ENCODE peak calls at places on chromosomes 7 and 10, in six cellular contexts. One of them, this sample, is unnamed.

GRCh38 chr10:104336829-104337526 is 1.3 kb downstream of the ITPRIP start:
- DNase-seq in sigmoid colon: peak; percentile 60
- DNase-seq in GM12892: no peak
- DNase-seq in GM12878: no peak
- DNase-seq in spleen: peak; percentile 29
- DNase-seq in transverse colon: no peak
- DNase-seq in this sample: no peak

GRCh38 chr10:76337641-76338040 is 906.2 kb downstream of the LRMDA start:
- DNase-seq in sigmoid colon: no peak
- DNase-seq in GM12892: no peak
- DNase-seq in GM12878: peak; percentile 3
- DNase-seq in spleen: no peak
- DNase-seq in transverse colon: no peak
- DNase-seq in this sample: no peak

GRCh38 chr10:86899670-86900276 is 57.6 kb downstream of the MMRN2 start:
- DNase-seq in sigmoid colon: peak; percentile 86
- DNase-seq in GM12892: no peak
- DNase-seq in GM12878: no peak
- DNase-seq in spleen: no peak
- DNase-seq in transverse colon: peak; percentile 71
- DNase-seq in this sample: no peak

GRCh38 chr10:79449181-79450146 is 4.0 kb upstream of the ZCCHC24 start:
- DNase-seq in sigmoid colon: peak; percentile 29
- DNase-seq in GM12892: no peak
- DNase-seq in GM12878: no peak
- DNase-seq in spleen: peak; percentile 25
- DNase-seq in transverse colon: no peak
- DNase-seq in this sample: no peak

GRCh38 chr7:67525588-67525987 is 529.0 kb downstream of the TYW1 start:
- DNase-seq in sigmoid colon: no peak
- DNase-seq in GM12892: no peak
- DNase-seq in GM12878: no peak
- DNase-seq in spleen: no peak
- DNase-seq in transverse colon: no peak
- DNase-seq in this sample: no peak

GRCh38 chr7:150335101-150335773 is 6.2 kb downstream of the RARRES2 start:
- DNase-seq in sigmoid colon: no peak
- DNase-seq in GM12892: no peak
- DNase-seq in GM12878: no peak
- DNase-seq in spleen: no peak
- DNase-seq in transverse colon: no peak
- DNase-seq in this sample: no peak

GRCh38 chr10:30384791-30385201 is 35.7 kb upstream of the MTPAP start:
- DNase-seq in sigmoid colon: no peak
- DNase-seq in GM12892: no peak
- DNase-seq in GM12878: no peak
- DNase-seq in spleen: no peak
- DNase-seq in transverse colon: no peak
- DNase-seq in this sample: no peak

GRCh38 chr10:28367865-28368541 is 65.1 kb upstream of the MPP7 start:
- DNase-seq in sigmoid colon: no peak
- DNase-seq in GM12892: peak; percentile 16
- DNase-seq in GM12878: peak; percentile 68
- DNase-seq in spleen: peak; percentile 86
- DNase-seq in transverse colon: peak; percentile 31
- DNase-seq in this sample: no peak

GRCh38 chr10:130244031-130244927 is 108.1 kb downstream of the GLRX3 start:
- DNase-seq in sigmoid colon: no peak
- DNase-seq in GM12892: no peak
- DNase-seq in GM12878: no peak
- DNase-seq in spleen: no peak
- DNase-seq in transverse colon: no peak
- DNase-seq in this sample: no peak

GRCh38 chr10:131822013-131822693 is 78.7 kb upstream of the PPP2R2D start:
- DNase-seq in sigmoid colon: peak; percentile 39
- DNase-seq in GM12892: no peak
- DNase-seq in GM12878: no peak
- DNase-seq in spleen: peak; percentile 50
- DNase-seq in transverse colon: no peak
- DNase-seq in this sample: no peak

GRCh38 chr7:129421717-129422250 is 12.4 kb upstream of the STRIP2 start:
- DNase-seq in sigmoid colon: no peak
- DNase-seq in GM12892: no peak
- DNase-seq in GM12878: no peak
- DNase-seq in spleen: no peak
- DNase-seq in transverse colon: no peak
- DNase-seq in this sample: no peak

GRCh38 chr7:34031156-34031555 is 125.8 kb downstream of the BMPER start:
- DNase-seq in sigmoid colon: no peak
- DNase-seq in GM12892: no peak
- DNase-seq in GM12878: no peak
- DNase-seq in spleen: no peak
- DNase-seq in transverse colon: no peak
- DNase-seq in this sample: no peak

GRCh38 chr7:45159296-45159695 is 1.7 kb downstream of the RAMP3 start:
- DNase-seq in sigmoid colon: peak; percentile 37
- DNase-seq in GM12892: no peak
- DNase-seq in GM12878: no peak
- DNase-seq in spleen: peak; percentile 31
- DNase-seq in transverse colon: no peak
- DNase-seq in this sample: peak; percentile 29

GRCh38 chr7:147765301-147765700 is 825.3 kb upstream of the C7orf33 start:
- DNase-seq in sigmoid colon: no peak
- DNase-seq in GM12892: no peak
- DNase-seq in GM12878: no peak
- DNase-seq in spleen: no peak
- DNase-seq in transverse colon: no peak
- DNase-seq in this sample: no peak

GRCh38 chr7:12138421-12138820 is 72.7 kb upstream of the TMEM106B start:
- DNase-seq in sigmoid colon: no peak
- DNase-seq in GM12892: no peak
- DNase-seq in GM12878: no peak
- DNase-seq in spleen: no peak
- DNase-seq in transverse colon: no peak
- DNase-seq in this sample: no peak

GRCh38 chr10:78290131-78290750 is 256.6 kb downstream of the RPS24 start:
- DNase-seq in sigmoid colon: no peak
- DNase-seq in GM12892: no peak
- DNase-seq in GM12878: no peak
- DNase-seq in spleen: peak; percentile 49
- DNase-seq in transverse colon: no peak
- DNase-seq in this sample: no peak

GRCh38 chr10:14056545-14057332 is 274.0 kb downstream of the FRMD4A start:
- DNase-seq in sigmoid colon: no peak
- DNase-seq in GM12892: no peak
- DNase-seq in GM12878: no peak
- DNase-seq in spleen: no peak
- DNase-seq in transverse colon: no peak
- DNase-seq in this sample: no peak

GRCh38 chr7:42340462-42340861 is 103.5 kb upstream of the GLI3 start:
- DNase-seq in sigmoid colon: no peak
- DNase-seq in GM12892: no peak
- DNase-seq in GM12878: no peak
- DNase-seq in spleen: no peak
- DNase-seq in transverse colon: no peak
- DNase-seq in this sample: no peak

GRCh38 chr7:24756545-24756988 is 697 bp downstream of the GSDME start:
- DNase-seq in sigmoid colon: no peak
- DNase-seq in GM12892: no peak
- DNase-seq in GM12878: no peak
- DNase-seq in spleen: no peak
- DNase-seq in transverse colon: no peak
- DNase-seq in this sample: no peak

GRCh38 chr7:30029696-30030095 is 1.5 kb downstream of the PLEKHA8 start:
- DNase-seq in sigmoid colon: no peak
- DNase-seq in GM12892: no peak
- DNase-seq in GM12878: no peak
- DNase-seq in spleen: no peak
- DNase-seq in transverse colon: no peak
- DNase-seq in this sample: no peak

GRCh38 chr10:23157691-23158369 is 34.3 kb upstream of the PTF1A start:
- DNase-seq in sigmoid colon: no peak
- DNase-seq in GM12892: no peak
- DNase-seq in GM12878: no peak
- DNase-seq in spleen: no peak
- DNase-seq in transverse colon: no peak
- DNase-seq in this sample: no peak

GRCh38 chr10:100009283-100009792 is 409 bp downstream of the DNMBP start:
- DNase-seq in sigmoid colon: peak; percentile 80
- DNase-seq in GM12892: no peak
- DNase-seq in GM12878: no peak
- DNase-seq in spleen: peak; percentile 95
- DNase-seq in transverse colon: peak; percentile 70
- DNase-seq in this sample: no peak

GRCh38 chr10:32905466-32905865 is 52.6 kb downstream of the ITGB1 start:
- DNase-seq in sigmoid colon: no peak
- DNase-seq in GM12892: no peak
- DNase-seq in GM12878: no peak
- DNase-seq in spleen: no peak
- DNase-seq in transverse colon: no peak
- DNase-seq in this sample: no peak

GRCh38 chr10:106655165-106655564 is 509.3 kb downstream of the SORCS1 start:
- DNase-seq in sigmoid colon: no peak
- DNase-seq in GM12892: no peak
- DNase-seq in GM12878: no peak
- DNase-seq in spleen: no peak
- DNase-seq in transverse colon: no peak
- DNase-seq in this sample: no peak

GRCh38 chr7:74349621-74350020 is 60.4 kb downstream of the CLIP2 start:
- DNase-seq in sigmoid colon: no peak
- DNase-seq in GM12892: no peak
- DNase-seq in GM12878: no peak
- DNase-seq in spleen: no peak
- DNase-seq in transverse colon: no peak
- DNase-seq in this sample: no peak

GRCh38 chr10:3775671-3776551 is 9.1 kb downstream of the KLF6 start:
- DNase-seq in sigmoid colon: peak; percentile 67
- DNase-seq in GM12892: no peak
- DNase-seq in GM12878: no peak
- DNase-seq in spleen: peak; percentile 82
- DNase-seq in transverse colon: peak; percentile 34
- DNase-seq in this sample: no peak

GRCh38 chr10:4883079-4883739 is 57.2 kb downstream of the AKR1E2 start:
- DNase-seq in sigmoid colon: no peak
- DNase-seq in GM12892: no peak
- DNase-seq in GM12878: no peak
- DNase-seq in spleen: no peak
- DNase-seq in transverse colon: no peak
- DNase-seq in this sample: no peak

GRCh38 chr10:87674963-87675362 is 15.3 kb downstream of the PAPSS2 start:
- DNase-seq in sigmoid colon: no peak
- DNase-seq in GM12892: no peak
- DNase-seq in GM12878: no peak
- DNase-seq in spleen: no peak
- DNase-seq in transverse colon: no peak
- DNase-seq in this sample: no peak

GRCh38 chr10:16381083-16381482 is 55.7 kb upstream of the PTER start:
- DNase-seq in sigmoid colon: no peak
- DNase-seq in GM12892: no peak
- DNase-seq in GM12878: peak; percentile 17
- DNase-seq in spleen: no peak
- DNase-seq in transverse colon: no peak
- DNase-seq in this sample: no peak

GRCh38 chr10:113000876-113001598 is 51.0 kb downstream of the TCF7L2 start:
- DNase-seq in sigmoid colon: no peak
- DNase-seq in GM12892: no peak
- DNase-seq in GM12878: no peak
- DNase-seq in spleen: no peak
- DNase-seq in transverse colon: peak; percentile 39
- DNase-seq in this sample: no peak

GRCh38 chr7:50146692-50147091 is 53.6 kb upstream of the ZPBP start:
- DNase-seq in sigmoid colon: no peak
- DNase-seq in GM12892: no peak
- DNase-seq in GM12878: no peak
- DNase-seq in spleen: no peak
- DNase-seq in transverse colon: no peak
- DNase-seq in this sample: no peak

GRCh38 chr10:12129222-12130111 is at the start of gene SEC61A2:
- DNase-seq in sigmoid colon: peak; percentile 97
- DNase-seq in GM12892: peak; percentile 98
- DNase-seq in GM12878: peak; percentile 53
- DNase-seq in spleen: peak; percentile 100
- DNase-seq in transverse colon: peak; percentile 98
- DNase-seq in this sample: peak; percentile 97
- TF ChIP-seq POLR2AphosphoS5 in sigmoid colon: peak; percentile 85
- TF ChIP-seq POLR2AphosphoS5 in GM12892: peak; percentile 65
- TF ChIP-seq POLR2AphosphoS5 in GM12878: peak; percentile 72
- TF ChIP-seq POLR2AphosphoS5 in spleen: peak; percentile 94
- TF ChIP-seq POLR2AphosphoS5 in transverse colon: peak; percentile 89
- TF ChIP-seq POLR2AphosphoS5 in this sample: no peak

GRCh38 chr7:99535667-99536066 is 16.2 kb downstream of the FAM200A start:
- DNase-seq in sigmoid colon: no peak
- DNase-seq in GM12892: no peak
- DNase-seq in GM12878: no peak
- DNase-seq in spleen: no peak
- DNase-seq in transverse colon: no peak
- DNase-seq in this sample: no peak
- TF ChIP-seq POLR2AphosphoS5 in sigmoid colon: no peak
- TF ChIP-seq POLR2AphosphoS5 in GM12892: no peak
- TF ChIP-seq POLR2AphosphoS5 in GM12878: no peak
- TF ChIP-seq POLR2AphosphoS5 in spleen: no peak
- TF ChIP-seq POLR2AphosphoS5 in transverse colon: no peak
- TF ChIP-seq POLR2AphosphoS5 in this sample: no peak

GRCh38 chr7:19670806-19671205 is 38.0 kb downstream of the POLR1F start:
- DNase-seq in sigmoid colon: no peak
- DNase-seq in GM12892: no peak
- DNase-seq in GM12878: no peak
- DNase-seq in spleen: no peak
- DNase-seq in transverse colon: no peak
- DNase-seq in this sample: no peak

GRCh38 chr7:19681596-19681995 is 27.2 kb downstream of the POLR1F start:
- DNase-seq in sigmoid colon: no peak
- DNase-seq in GM12892: no peak
- DNase-seq in GM12878: no peak
- DNase-seq in spleen: no peak
- DNase-seq in transverse colon: no peak
- DNase-seq in this sample: no peak

GRCh38 chr7:19677201-19677600 is 31.6 kb downstream of the POLR1F start:
- DNase-seq in sigmoid colon: no peak
- DNase-seq in GM12892: no peak
- DNase-seq in GM12878: no peak
- DNase-seq in spleen: no peak
- DNase-seq in transverse colon: no peak
- DNase-seq in this sample: no peak

GRCh38 chr7:19674266-19674960 is 34.4 kb downstream of the POLR1F start:
- DNase-seq in sigmoid colon: no peak
- DNase-seq in GM12892: no peak
- DNase-seq in GM12878: no peak
- DNase-seq in spleen: no peak
- DNase-seq in transverse colon: no peak
- DNase-seq in this sample: no peak

GRCh38 chr7:19675816-19676215 is 33.0 kb downstream of the POLR1F start:
- DNase-seq in sigmoid colon: no peak
- DNase-seq in GM12892: no peak
- DNase-seq in GM12878: no peak
- DNase-seq in spleen: no peak
- DNase-seq in transverse colon: no peak
- DNase-seq in this sample: no peak
- TF ChIP-seq POLR2AphosphoS5 in sigmoid colon: no peak
- TF ChIP-seq POLR2AphosphoS5 in GM12892: no peak
- TF ChIP-seq POLR2AphosphoS5 in GM12878: no peak
- TF ChIP-seq POLR2AphosphoS5 in spleen: no peak
- TF ChIP-seq POLR2AphosphoS5 in transverse colon: no peak
- TF ChIP-seq POLR2AphosphoS5 in this sample: no peak

GRCh38 chr7:47711776-47712175 is 129.9 kb upstream of the TNS3 start:
- DNase-seq in sigmoid colon: no peak
- DNase-seq in GM12892: no peak
- DNase-seq in GM12878: no peak
- DNase-seq in spleen: no peak
- DNase-seq in transverse colon: no peak
- DNase-seq in this sample: no peak
- TF ChIP-seq POLR2AphosphoS5 in sigmoid colon: no peak
- TF ChIP-seq POLR2AphosphoS5 in GM12892: no peak
- TF ChIP-seq POLR2AphosphoS5 in GM12878: no peak
- TF ChIP-seq POLR2AphosphoS5 in spleen: no peak
- TF ChIP-seq POLR2AphosphoS5 in transverse colon: no peak
- TF ChIP-seq POLR2AphosphoS5 in this sample: no peak

This sample was measured in suprapubic skin.